ENCODE peak calls at places on chromosomes 6 and 20, in nine cellular contexts. B is PC-3, A is IMR-90, J is prostate gland, R is HL-60, Q is AG04450, X is ovary, C is stomach, P is pancreas. G is an unnamed sample.

GRCh38 chr6:114024746-114025145 is 53.8 kb upstream of the HDAC2 start:
- DNase-seq in B (no peak), A (peak), J (no peak), R (no peak), Q (no peak), X (no peak), C (no peak), P (no peak), G (no peak)

GRCh38 chr6:14502551-14502950 is 385.0 kb downstream of the CD83 start:
- DNase-seq in B (peak), A (peak), J (no peak), R (no peak), Q (no peak), X (no peak), C (no peak), P (no peak), G (no peak)

GRCh38 chr6:32047084-32047478 is 8.9 kb downstream of the CYP21A2 start:
- DNase-seq in B (peak), A (peak), J (no peak), R (no peak), Q (no peak), X (peak), C (no peak), P (no peak), G (no peak)

GRCh38 chr6:17907467-17908229 is 79.8 kb downstream of the KIF13A start:
- DNase-seq in B (peak), A (peak), J (peak), R (peak), Q (peak), X (no peak), C (peak), P (no peak), G (peak)

GRCh38 chr20:25222461-25223178 is 25.3 kb upstream of the PYGB start:
- DNase-seq in B (no peak), A (no peak), J (no peak), R (no peak), Q (no peak), X (no peak), C (no peak), P (peak), G (no peak)

GRCh38 chr20:3168829-3169590 is 4.3 kb downstream of the LZTS3 start:
- DNase-seq in B (no peak), A (no peak), J (no peak), R (no peak), Q (no peak), X (no peak), C (no peak), P (no peak), G (no peak)

GRCh38 chr6:42045538-42046460 is 4.5 kb upstream of the TAF8 start:
- DNase-seq in B (peak), A (peak), J (peak), R (no peak), Q (no peak), X (peak), C (peak), P (peak), G (peak)

GRCh38 chr6:29737707-29738630 is 14.7 kb downstream of the HLA-F start:
- DNase-seq in B (peak), A (peak), J (peak), R (peak), Q (peak), X (peak), C (peak), P (no peak), G (peak)

GRCh38 chr6:106168097-106168888 is 82.2 kb downstream of the PRDM1 start:
- DNase-seq in B (no peak), A (no peak), J (no peak), R (no peak), Q (no peak), X (no peak), C (no peak), P (no peak), G (no peak)

GRCh38 chr6:81748946-81749345 is 3.5 kb downstream of the TENT5A start:
- DNase-seq in B (no peak), A (no peak), J (no peak), R (no peak), Q (no peak), X (no peak), C (no peak), P (no peak), G (no peak)

GRCh38 chr6:50030777-50031562 is 9.2 kb upstream of the DEFB110 start:
- DNase-seq in B (peak), A (peak), J (no peak), R (no peak), Q (no peak), X (no peak), C (no peak), P (peak), G (peak)

GRCh38 chr6:54274383-54274782 is 33.9 kb upstream of the TINAG start:
- DNase-seq in B (no peak), A (no peak), J (no peak), R (no peak), Q (no peak), X (no peak), C (no peak), P (no peak), G (no peak)

GRCh38 chr6:80433010-80433665 is 326.7 kb downstream of the BCKDHB start:
- DNase-seq in B (no peak), A (no peak), J (no peak), R (no peak), Q (no peak), X (no peak), C (no peak), P (peak), G (no peak)

GRCh38 chr20:35318502-35319157 is 26.4 kb upstream of the FAM83C start:
- DNase-seq in B (peak), A (peak), J (peak), R (no peak), Q (no peak), X (no peak), C (peak), P (no peak), G (no peak)

GRCh38 chr20:51565741-51566140 is 23.2 kb upstream of the NFATC2 start:
- DNase-seq in B (no peak), A (peak), J (no peak), R (no peak), Q (no peak), X (no peak), C (no peak), P (no peak), G (no peak)

GRCh38 chr20:22449115-22449973 is 135.0 kb downstream of the FOXA2 start:
- DNase-seq in B (no peak), A (no peak), J (peak), R (no peak), Q (no peak), X (no peak), C (no peak), P (no peak), G (no peak)

GRCh38 chr6:129331450-129332138 is 378.4 kb downstream of the ARHGAP18 start:
- DNase-seq in B (peak), A (peak), J (no peak), R (no peak), Q (no peak), X (no peak), C (no peak), P (no peak), G (no peak)

GRCh38 chr6:80586242-80586641 is 479.8 kb downstream of the BCKDHB start:
- DNase-seq in B (no peak), A (no peak), J (no peak), R (no peak), Q (no peak), X (no peak), C (no peak), P (no peak), G (no peak)

GRCh38 chr6:119241124-119241491 is 108.5 kb downstream of the MAN1A1 start:
- DNase-seq in B (no peak), A (peak), J (no peak), R (no peak), Q (peak), X (peak), C (no peak), P (no peak), G (peak)

GRCh38 chr6:131923356-131923755 is 27.8 kb downstream of the CCN2 start:
- DNase-seq in B (peak), A (peak), J (peak), R (peak), Q (no peak), X (peak), C (peak), P (no peak), G (peak)

GRCh38 chr20:4607287-4607713 is 114.4 kb upstream of the PRND start:
- DNase-seq in B (peak), A (peak), J (peak), R (peak), Q (peak), X (no peak), C (peak), P (no peak), G (peak)

GRCh38 chr6:129672883-129673631 is 36.9 kb downstream of the ARHGAP18 start:
- DNase-seq in B (peak), A (peak), J (no peak), R (no peak), Q (peak), X (no peak), C (no peak), P (no peak), G (peak)

GRCh38 chr6:113623124-113623523 is 234.0 kb upstream of the MARCKS start:
- DNase-seq in B (no peak), A (no peak), J (no peak), R (no peak), Q (no peak), X (no peak), C (no peak), P (no peak), G (peak)

GRCh38 chr6:108578595-108579038 is 17.9 kb downstream of the FOXO3 start:
- DNase-seq in B (no peak), A (peak), J (no peak), R (no peak), Q (no peak), X (no peak), C (no peak), P (no peak), G (no peak)

GRCh38 chr6:20404641-20405032 is 3.0 kb downstream of the E2F3 start:
- DNase-seq in B (peak), A (peak), J (no peak), R (peak), Q (no peak), X (no peak), C (no peak), P (no peak), G (peak)

GRCh38 chr20:35305682-35306556 is 13.7 kb upstream of the FAM83C start:
- DNase-seq in B (peak), A (peak), J (no peak), R (peak), Q (peak), X (no peak), C (peak), P (no peak), G (no peak)

GRCh38 chr6:148251286-148251685 is 91.4 kb upstream of the SASH1 start:
- DNase-seq in B (peak), A (peak), J (no peak), R (peak), Q (peak), X (no peak), C (no peak), P (no peak), G (peak)

GRCh38 chr20:4617484-4617883 is 104.2 kb upstream of the PRND start:
- DNase-seq in B (no peak), A (no peak), J (no peak), R (no peak), Q (no peak), X (no peak), C (no peak), P (no peak), G (no peak)

GRCh38 chr6:146027586-146028249 is 1.1 kb upstream of the GRM1 start:
- DNase-seq in B (no peak), A (no peak), J (no peak), R (no peak), Q (no peak), X (no peak), C (no peak), P (peak), G (no peak)
- TF ChIP-seq CTCF in B (no peak), A (no peak), J (no peak), R (no peak), Q (no peak), X (no peak), C (no peak), P (no peak), G (no peak)

DNA sequence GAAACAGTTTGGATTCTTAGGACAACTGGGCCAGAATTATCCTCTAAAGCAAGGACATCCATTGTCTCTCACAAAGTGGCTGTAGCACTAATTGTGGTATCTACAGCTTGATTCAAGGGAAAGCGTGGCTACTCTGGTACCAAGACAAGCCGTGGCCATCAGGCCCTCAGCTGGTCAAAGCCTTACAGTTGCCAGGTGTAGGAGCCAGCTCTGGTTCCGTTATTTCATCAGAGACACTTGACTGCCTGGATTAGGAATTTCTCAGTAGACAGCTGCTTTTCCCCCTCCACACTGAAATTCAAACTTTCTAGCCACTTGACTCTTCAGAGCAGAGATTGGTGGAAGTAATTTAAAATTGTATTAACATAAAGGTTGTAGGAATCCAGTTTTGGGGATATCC is 104.2 kb downstream of the ANKS1A start:
- DNase-seq in B (no peak), A (no peak), J (no peak), R (no peak), Q (no peak), X (no peak), C (no peak), P (no peak), G (no peak)
- H3K4me3 ChIP-seq in B (no peak), A (no peak), J (no peak), R (no peak), Q (no peak), X (no peak), C (no peak), P (no peak), G (no peak)

GRCh38 chr6:146295695-146296094 is 247.9 kb upstream of the RAB32 start:
- DNase-seq in B (no peak), A (no peak), J (no peak), R (no peak), Q (no peak), X (no peak), C (no peak), P (no peak), G (no peak)
- TF ChIP-seq CTCF in B (no peak), A (no peak), J (no peak), R (no peak), Q (no peak), X (no peak), C (no peak), P (no peak), G (no peak)

DNA sequence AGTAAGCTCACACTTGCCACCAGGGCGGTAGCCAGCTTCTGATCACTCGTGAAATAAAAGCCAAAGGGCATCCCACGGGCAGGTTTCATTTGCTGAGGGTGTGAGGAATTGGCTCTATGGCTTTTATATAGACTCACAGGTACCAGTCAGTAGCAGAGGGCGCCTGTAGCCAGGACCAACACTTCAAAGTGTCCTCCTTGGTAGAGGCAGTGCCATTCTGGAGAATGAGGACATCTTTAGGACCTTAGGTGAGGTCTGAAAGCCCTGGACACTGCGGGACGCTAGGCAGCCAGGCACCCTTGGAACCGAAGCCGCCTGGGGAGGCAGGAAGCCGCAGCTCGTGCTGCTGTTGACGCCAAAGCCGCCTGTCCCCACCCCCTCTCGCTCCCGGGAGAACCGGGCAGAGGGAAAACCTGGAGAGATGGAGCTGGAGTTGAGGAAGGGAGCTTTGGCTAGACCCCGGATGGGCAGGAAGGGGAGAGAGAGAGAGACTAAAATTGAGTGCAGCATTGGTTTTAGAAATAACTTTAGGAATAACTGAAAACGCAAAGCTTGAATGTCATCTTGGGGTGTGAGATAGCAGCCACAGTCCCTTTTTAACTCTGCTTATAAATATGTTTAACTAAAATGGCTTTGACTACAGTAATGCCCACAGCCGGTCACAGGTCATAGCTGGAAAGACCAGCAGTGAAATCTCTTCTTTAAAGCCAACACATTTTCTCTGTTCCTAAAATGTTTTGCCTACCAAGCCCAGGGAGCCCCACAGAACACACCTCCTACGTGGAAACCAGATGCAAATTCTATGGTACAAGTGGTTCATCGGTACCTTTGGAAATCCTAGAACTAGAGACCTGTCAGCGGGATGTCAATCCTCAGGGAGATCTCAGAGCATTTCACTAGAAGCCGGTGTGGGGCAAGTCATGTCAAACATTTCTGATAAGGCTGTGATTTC is 128.5 kb upstream of the CDYL start:
- DNase-seq in B (peak), A (peak), J (peak), R (peak), Q (peak), X (peak), C (peak), P (peak), G (peak)
- H3K4me3 ChIP-seq in B (peak), A (peak), J (peak), R (no peak), Q (peak), X (peak), C (peak), P (peak), G (no peak)

G was measured in GM12865.